ENCODE peak calls at places on chromosomes 13 and 19, in ten cellular contexts. Y is endodermal cell; I is HFFc6; X is PC-3; F is Peyer's patch; H is T-cell; J is HT1080; T is OCI-LY7; W is activated gamma-delta T cell treated with anti-CD3 and anti-CD28 coated beads, Interleukin-2, amount 50 U/mL, for 16 hours; Z is fibroblast of pulmonary artery. N is an unnamed sample.

GRCh38 chr19:51509823-51510660 is 8.4 kb upstream of the SIGLEC12 start:
- DNase-seq in Y (no peak), I (no peak), X (no peak), F (no peak), H (no peak), J (no peak), T (no peak), W (no peak), Z (no peak), N (no peak)

GRCh38 chr19:4077800-4078683 is 11.3 kb upstream of the ZBTB7A start:
- DNase-seq in Y (peak; percentile 68), I (no peak), X (peak; percentile 20), F (peak; percentile 84), H (no peak), J (no peak), T (peak; percentile 55), W (no peak), Z (no peak), N (peak; percentile 75)

GRCh38 chr13:30082391-30082790 is 225.0 kb downstream of the KATNAL1 start:
- DNase-seq in Y (no peak), I (no peak), X (no peak), F (no peak), H (no peak), J (no peak), T (no peak), W (no peak), Z (no peak), N (no peak)

GRCh38 chr19:33290956-33291622 is 11.2 kb downstream of the CEBPA start:
- DNase-seq in Y (no peak), I (no peak), X (peak; percentile 82), F (peak; percentile 79), H (no peak), J (peak; percentile 67), T (no peak), W (no peak), Z (no peak), N (peak; percentile 88)

GRCh38 chr19:2271516-2272103 is 10.4 kb downstream of the PEAK3 start:
- DNase-seq in Y (no peak), I (peak; percentile 81), X (peak; percentile 44), F (peak; percentile 64), H (no peak), J (peak; percentile 71), T (no peak), W (no peak), Z (peak; percentile 76), N (peak; percentile 64)

GRCh38 chr19:48713041-48713863 is 6.3 kb downstream of the MAMSTR start:
- DNase-seq in Y (peak; percentile 88), I (no peak), X (no peak), F (no peak), H (no peak), J (no peak), T (peak; percentile 30), W (no peak), Z (no peak), N (no peak)

GRCh38 chr19:47273313-47274070 is 1.2 kb upstream of the INAFM1 start:
- DNase-seq in Y (peak; percentile 98), I (peak; percentile 90), X (peak; percentile 79), F (peak; percentile 94), H (peak; percentile 76), J (peak; percentile 87), T (peak; percentile 92), W (peak; percentile 81), Z (peak; percentile 94), N (peak; percentile 94)

GRCh38 chr13:74287672-74288169 is 153.5 kb upstream of the KLF12 start:
- DNase-seq in Y (peak; percentile 78), I (peak; percentile 68), X (peak; percentile 40), F (peak; percentile 71), H (peak; percentile 82), J (peak; percentile 36), T (peak; percentile 88), W (peak; percentile 63), Z (peak; percentile 65), N (peak; percentile 46)

GRCh38 chr13:39779337-39780270 is 124.1 kb downstream of the COG6 start:
- DNase-seq in Y (no peak), I (peak; percentile 41), X (peak; percentile 39), F (no peak), H (peak; percentile 38), J (peak; percentile 60), T (no peak), W (no peak), Z (peak; percentile 60), N (peak; percentile 54)

GRCh38 chr19:39413269-39413902 is 917 bp downstream of the PLEKHG2 start:
- DNase-seq in Y (peak; percentile 86), I (no peak), X (no peak), F (peak; percentile 70), H (no peak), J (no peak), T (peak; percentile 52), W (no peak), Z (peak; percentile 72), N (peak; percentile 56)

GRCh38 chr13:102978168-102978567 is 88.0 kb downstream of the SLC10A2 start:
- DNase-seq in Y (no peak), I (no peak), X (no peak), F (no peak), H (no peak), J (peak; percentile 11), T (no peak), W (no peak), Z (peak; percentile 36), N (no peak)

GRCh38 chr19:46753420-46754155 is 7.3 kb upstream of the STRN4 start:
- DNase-seq in Y (peak; percentile 93), I (no peak), X (peak; percentile 51), F (peak; percentile 71), H (peak; percentile 46), J (no peak), T (peak; percentile 81), W (peak; percentile 59), Z (no peak), N (peak; percentile 63)

GRCh38 chr13:25046985-25047660 is 48.8 kb upstream of the PABPC3 start:
- DNase-seq in Y (peak; percentile 91), I (no peak), X (no peak), F (no peak), H (no peak), J (peak; percentile 36), T (no peak), W (no peak), Z (peak; percentile 8), N (peak; percentile 80)

GRCh38 chr13:113413898-113414282 is 39.4 kb downstream of the ADPRHL1 start:
- DNase-seq in Y (no peak), I (no peak), X (no peak), F (no peak), H (no peak), J (no peak), T (no peak), W (no peak), Z (no peak), N (no peak)

GRCh38 chr19:46890423-46891170 is 29.8 kb downstream of the ARHGAP35 start:
- DNase-seq in Y (no peak), I (peak; percentile 94), X (peak; percentile 92), F (peak; percentile 55), H (no peak), J (peak; percentile 45), T (no peak), W (no peak), Z (peak; percentile 63), N (peak; percentile 35)

GRCh38 chr13:66305960-66306617 is 924.0 kb downstream of the PCDH9 start:
- DNase-seq in Y (no peak), I (no peak), X (no peak), F (no peak), H (no peak), J (no peak), T (no peak), W (no peak), Z (no peak), N (no peak)

GRCh38 chr13:86052141-86052540 is 252.9 kb upstream of the SLITRK6 start:
- DNase-seq in Y (no peak), I (no peak), X (no peak), F (no peak), H (no peak), J (no peak), T (no peak), W (no peak), Z (no peak), N (no peak)